ENCODE peak calls at places on chromosome 4, in seven cellular contexts. One of them, this sample, is unnamed. For H3K4me1, the result is how much of the 10 kb centered on the place peaks cover.

GRCh38 chr4:1987296-1987695 is 21.5 kb downstream of the NELFA start:
- DNase-seq in SJCRH30: no peak
- DNase-seq in endodermal cell: no peak
- DNase-seq in A673: no peak
- DNase-seq in lower lobe of right lung: no peak
- DNase-seq in kidney: no peak
- DNase-seq in heart left ventricle: no peak
- DNase-seq in this sample: no peak

GRCh38 chr4:184503869-184504300 is 29.5 kb upstream of the IRF2 start:
- DNase-seq in SJCRH30: no peak
- DNase-seq in endodermal cell: no peak
- DNase-seq in A673: peak
- DNase-seq in lower lobe of right lung: no peak
- DNase-seq in kidney: no peak
- DNase-seq in heart left ventricle: no peak
- DNase-seq in this sample: no peak

GRCh38 chr4:153156263-153156662 is 48.0 kb upstream of the TRIM2 start:
- DNase-seq in SJCRH30: no peak
- DNase-seq in endodermal cell: peak
- DNase-seq in A673: peak
- DNase-seq in lower lobe of right lung: no peak
- DNase-seq in kidney: no peak
- DNase-seq in heart left ventricle: no peak
- DNase-seq in this sample: no peak

GRCh38 chr4:73674451-73674919 is 54.2 kb upstream of the RASSF6 start:
- DNase-seq in SJCRH30: no peak
- DNase-seq in endodermal cell: no peak
- DNase-seq in A673: no peak
- DNase-seq in lower lobe of right lung: no peak
- DNase-seq in kidney: no peak
- DNase-seq in heart left ventricle: peak
- DNase-seq in this sample: no peak

GRCh38 chr4:169064281-169064680 is 54.2 kb upstream of the CBR4 start:
- DNase-seq in SJCRH30: no peak
- DNase-seq in endodermal cell: no peak
- DNase-seq in A673: no peak
- DNase-seq in lower lobe of right lung: no peak
- DNase-seq in kidney: no peak
- DNase-seq in heart left ventricle: no peak
- DNase-seq in this sample: no peak

GRCh38 chr4:88006956-88007303 is 505 bp upstream of the PKD2 start:
- DNase-seq in SJCRH30: no peak
- DNase-seq in endodermal cell: peak
- DNase-seq in A673: peak
- DNase-seq in lower lobe of right lung: no peak
- DNase-seq in kidney: no peak
- DNase-seq in heart left ventricle: no peak
- DNase-seq in this sample: no peak

GRCh38 chr4:56757821-56758400 is 63.6 kb downstream of the SPINK2 start:
- DNase-seq in SJCRH30: peak
- DNase-seq in endodermal cell: peak
- DNase-seq in A673: no peak
- DNase-seq in lower lobe of right lung: peak
- DNase-seq in kidney: peak
- DNase-seq in heart left ventricle: peak
- DNase-seq in this sample: peak

GRCh38 chr4:161010227-161010626 is 1153.6 kb downstream of the FSTL5 start:
- DNase-seq in SJCRH30: no peak
- DNase-seq in endodermal cell: no peak
- DNase-seq in A673: no peak
- DNase-seq in lower lobe of right lung: no peak
- DNase-seq in kidney: no peak
- DNase-seq in heart left ventricle: no peak
- DNase-seq in this sample: no peak

GRCh38 chr4:21304061-21304541 is 603.8 kb downstream of the PACRGL start:
- DNase-seq in SJCRH30: no peak
- DNase-seq in endodermal cell: peak
- DNase-seq in A673: no peak
- DNase-seq in lower lobe of right lung: peak
- DNase-seq in kidney: peak
- DNase-seq in heart left ventricle: no peak
- DNase-seq in this sample: no peak

GRCh38 chr4:41753942-41754341 is 5.4 kb upstream of the PHOX2B start:
- DNase-seq in SJCRH30: no peak
- DNase-seq in endodermal cell: no peak
- DNase-seq in A673: no peak
- DNase-seq in lower lobe of right lung: no peak
- DNase-seq in kidney: no peak
- DNase-seq in heart left ventricle: no peak
- DNase-seq in this sample: no peak

GRCh38 chr4:27049101-27049829 is 188.6 kb downstream of the STIM2 start:
- DNase-seq in SJCRH30: no peak
- DNase-seq in endodermal cell: peak
- DNase-seq in A673: no peak
- DNase-seq in lower lobe of right lung: no peak
- DNase-seq in kidney: no peak
- DNase-seq in heart left ventricle: no peak
- DNase-seq in this sample: no peak

GRCh38 chr4:188930822-188931221 is 791.6 kb downstream of the TRIML1 start:
- DNase-seq in SJCRH30: peak
- DNase-seq in endodermal cell: peak
- DNase-seq in A673: peak
- DNase-seq in lower lobe of right lung: no peak
- DNase-seq in kidney: no peak
- DNase-seq in heart left ventricle: no peak
- DNase-seq in this sample: no peak

DNA sequence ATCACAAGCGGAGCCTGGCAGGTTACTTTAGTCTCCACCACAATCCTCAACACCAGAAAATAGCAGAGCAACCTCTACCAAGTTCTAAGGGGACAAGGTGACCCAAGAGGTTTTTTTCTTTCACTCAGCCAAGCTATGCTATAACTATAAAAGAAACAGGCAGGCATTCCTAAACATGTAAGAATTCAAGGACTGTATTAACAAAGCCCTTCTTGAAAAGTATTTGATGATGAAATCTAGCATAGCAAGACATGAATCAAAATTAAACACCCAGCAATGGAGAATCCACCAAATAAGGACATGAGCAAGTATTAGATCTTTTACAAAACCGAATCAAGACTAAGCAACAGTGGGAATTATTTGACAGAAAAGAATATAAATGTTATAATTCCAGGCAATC is 25.7 kb upstream of the C1QTNF7 start:
- DNase-seq in SJCRH30: no peak
- DNase-seq in endodermal cell: no peak
- DNase-seq in A673: no peak
- DNase-seq in lower lobe of right lung: no peak
- DNase-seq in kidney: no peak
- DNase-seq in heart left ventricle: no peak
- DNase-seq in this sample: no peak
- H3K4me3 ChIP-seq in SJCRH30: no peak
- H3K4me3 ChIP-seq in endodermal cell: no peak
- H3K4me3 ChIP-seq in A673: no peak
- H3K4me3 ChIP-seq in lower lobe of right lung: no peak
- H3K4me3 ChIP-seq in kidney: no peak
- H3K4me3 ChIP-seq in heart left ventricle: no peak
- H3K4me3 ChIP-seq in this sample: no peak

GRCh38 chr4:123209436-123209835 is 187.2 kb upstream of the SPRY1 start:
- DNase-seq in SJCRH30: no peak
- DNase-seq in endodermal cell: no peak
- DNase-seq in A673: no peak
- DNase-seq in lower lobe of right lung: no peak
- DNase-seq in kidney: peak
- DNase-seq in heart left ventricle: no peak
- DNase-seq in this sample: no peak
- H3K27ac ChIP-seq in SJCRH30: no peak
- H3K27ac ChIP-seq in endodermal cell: no peak
- H3K27ac ChIP-seq in A673: no peak
- H3K27ac ChIP-seq in lower lobe of right lung: no peak
- H3K27ac ChIP-seq in kidney: no peak
- H3K27ac ChIP-seq in heart left ventricle: no peak
- H3K27ac ChIP-seq in this sample: no peak

GRCh38 chr4:48827622-48828021 is 3.3 kb upstream of the OCIAD1 start:
- DNase-seq in SJCRH30: no peak
- DNase-seq in endodermal cell: no peak
- DNase-seq in A673: no peak
- DNase-seq in lower lobe of right lung: no peak
- DNase-seq in kidney: no peak
- DNase-seq in heart left ventricle: no peak
- DNase-seq in this sample: no peak
- H3K4me1 ChIP-seq in SJCRH30: under half
- H3K4me1 ChIP-seq in endodermal cell: under half
- H3K4me1 ChIP-seq in A673: under half
- H3K4me1 ChIP-seq in lower lobe of right lung: under half
- H3K4me1 ChIP-seq in kidney: under half
- H3K4me1 ChIP-seq in heart left ventricle: under half
- H3K4me1 ChIP-seq in this sample: under half

GRCh38 chr4:105461221-105462041 is 12.4 kb downstream of the PPA2 start:
- DNase-seq in SJCRH30: no peak
- DNase-seq in endodermal cell: no peak
- DNase-seq in A673: no peak
- DNase-seq in lower lobe of right lung: no peak
- DNase-seq in kidney: no peak
- DNase-seq in heart left ventricle: no peak
- DNase-seq in this sample: no peak
- H3K4me3 ChIP-seq in SJCRH30: no peak
- H3K4me3 ChIP-seq in endodermal cell: no peak
- H3K4me3 ChIP-seq in A673: no peak
- H3K4me3 ChIP-seq in lower lobe of right lung: no peak
- H3K4me3 ChIP-seq in kidney: no peak
- H3K4me3 ChIP-seq in heart left ventricle: no peak
- H3K4me3 ChIP-seq in this sample: no peak

GRCh38 chr4:176921256-176921655 is 128.5 kb upstream of the VEGFC start:
- DNase-seq in SJCRH30: no peak
- DNase-seq in endodermal cell: no peak
- DNase-seq in A673: no peak
- DNase-seq in lower lobe of right lung: no peak
- DNase-seq in kidney: no peak
- DNase-seq in heart left ventricle: no peak
- DNase-seq in this sample: no peak
- H3K27ac ChIP-seq in SJCRH30: no peak
- H3K27ac ChIP-seq in endodermal cell: no peak
- H3K27ac ChIP-seq in A673: no peak
- H3K27ac ChIP-seq in lower lobe of right lung: no peak
- H3K27ac ChIP-seq in kidney: no peak
- H3K27ac ChIP-seq in heart left ventricle: no peak
- H3K27ac ChIP-seq in this sample: no peak

DNA sequence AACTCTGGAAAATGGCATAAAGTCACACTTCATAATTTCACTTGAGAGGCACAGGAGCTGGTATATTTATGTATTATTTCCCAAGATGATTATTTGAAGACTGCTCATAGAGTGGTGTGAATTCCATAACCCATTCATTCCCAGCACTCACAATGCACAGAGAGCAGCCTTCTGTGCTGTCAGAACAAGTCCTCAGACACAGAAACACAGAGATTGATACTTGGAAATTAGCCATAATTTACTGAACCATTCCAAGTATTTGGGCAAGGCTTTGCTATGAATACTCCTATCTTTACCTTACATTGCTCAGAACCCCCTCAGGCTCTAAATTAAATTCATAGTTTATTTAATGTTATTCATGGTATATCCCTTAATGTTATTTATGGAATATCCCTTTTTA is 53.6 kb downstream of the PABPC4L start:
- DNase-seq in SJCRH30: no peak
- DNase-seq in endodermal cell: no peak
- DNase-seq in A673: no peak
- DNase-seq in lower lobe of right lung: no peak
- DNase-seq in kidney: no peak
- DNase-seq in heart left ventricle: no peak
- DNase-seq in this sample: no peak
- H3K4me1 ChIP-seq in SJCRH30: under half
- H3K4me1 ChIP-seq in endodermal cell: under half
- H3K4me1 ChIP-seq in A673: under half
- H3K4me1 ChIP-seq in lower lobe of right lung: under half
- H3K4me1 ChIP-seq in kidney: under half
- H3K4me1 ChIP-seq in heart left ventricle: under half
- H3K4me1 ChIP-seq in this sample: under half

GRCh38 chr4:165379662-165380061 is 854 bp downstream of the CPE start:
- DNase-seq in SJCRH30: no peak
- DNase-seq in endodermal cell: peak
- DNase-seq in A673: no peak
- DNase-seq in lower lobe of right lung: no peak
- DNase-seq in kidney: no peak
- DNase-seq in heart left ventricle: peak
- DNase-seq in this sample: no peak
- H3K4me3 ChIP-seq in SJCRH30: no peak
- H3K4me3 ChIP-seq in endodermal cell: peak
- H3K4me3 ChIP-seq in A673: peak
- H3K4me3 ChIP-seq in lower lobe of right lung: peak
- H3K4me3 ChIP-seq in kidney: no peak
- H3K4me3 ChIP-seq in heart left ventricle: peak
- H3K4me3 ChIP-seq in this sample: peak

GRCh38 chr4:102600689-102601088 is 99.5 kb downstream of the NFKB1 start:
- DNase-seq in SJCRH30: no peak
- DNase-seq in endodermal cell: no peak
- DNase-seq in A673: no peak
- DNase-seq in lower lobe of right lung: no peak
- DNase-seq in kidney: no peak
- DNase-seq in heart left ventricle: no peak
- DNase-seq in this sample: no peak

GRCh38 chr4:102599455-102599854 is 98.3 kb downstream of the NFKB1 start:
- DNase-seq in SJCRH30: no peak
- DNase-seq in endodermal cell: no peak
- DNase-seq in A673: no peak
- DNase-seq in lower lobe of right lung: no peak
- DNase-seq in kidney: no peak
- DNase-seq in heart left ventricle: no peak
- DNase-seq in this sample: no peak

GRCh38 chr4:102598759-102599379 is 97.7 kb downstream of the NFKB1 start:
- DNase-seq in SJCRH30: no peak
- DNase-seq in endodermal cell: no peak
- DNase-seq in A673: no peak
- DNase-seq in lower lobe of right lung: no peak
- DNase-seq in kidney: no peak
- DNase-seq in heart left ventricle: no peak
- DNase-seq in this sample: no peak

GRCh38 chr4:102599887-102600286 is 98.7 kb downstream of the NFKB1 start:
- DNase-seq in SJCRH30: no peak
- DNase-seq in endodermal cell: no peak
- DNase-seq in A673: no peak
- DNase-seq in lower lobe of right lung: no peak
- DNase-seq in kidney: no peak
- DNase-seq in heart left ventricle: no peak
- DNase-seq in this sample: no peak

GRCh38 chr4:102598102-102598758 is 97.1 kb downstream of the NFKB1 start:
- DNase-seq in SJCRH30: no peak
- DNase-seq in endodermal cell: no peak
- DNase-seq in A673: no peak
- DNase-seq in lower lobe of right lung: no peak
- DNase-seq in kidney: no peak
- DNase-seq in heart left ventricle: no peak
- DNase-seq in this sample: no peak
- H3K27ac ChIP-seq in SJCRH30: no peak
- H3K27ac ChIP-seq in endodermal cell: no peak
- H3K27ac ChIP-seq in A673: no peak
- H3K27ac ChIP-seq in lower lobe of right lung: peak
- H3K27ac ChIP-seq in kidney: peak
- H3K27ac ChIP-seq in heart left ventricle: no peak
- H3K27ac ChIP-seq in this sample: peak

This sample was measured in effector memory CD4-positive, alpha-beta T cell.